ENCODE peak calls at places on chromosomes 13 and 19, in seven cellular contexts. Z is T-helper 17 cell; D is AG04450; F is head of caudate nucleus; S is myocyte; B is activated CD4-positive, alpha-beta T cell treated with anti-CD3 and anti-CD28 coated beads, Interleukin-2, amount 10 ng/mL, durations not matched to agents 7 days and 5 days; M is hepatocyte. X is an unnamed sample.
A peak's percentile ranks its signal among the peaks of the same experiment; 100 is the strongest.

GRCh38 chr19:50660083-50660366 is 10.8 kb downstream of the C19orf81 start:
- DNase-seq in Z (no peak), D (no peak), F (no peak), S (no peak), B (no peak), M (no peak), X (no peak)

GRCh38 chr13:113848431-113849260 is 15.2 kb downstream of the GAS6 start:
- DNase-seq in Z (no peak), D (no peak), F (peak; percentile 32), S (no peak), B (no peak), M (no peak), X (no peak)

GRCh38 chr19:39951686-39952085 is 17.3 kb upstream of the FCGBP start:
- DNase-seq in Z (no peak), D (no peak), F (no peak), S (peak; percentile 29), B (no peak), M (no peak), X (peak; percentile 59)

GRCh38 chr13:39306639-39307589 is 268.7 kb downstream of the NHLRC3 start:
- DNase-seq in Z (no peak), D (no peak), F (no peak), S (no peak), B (no peak), M (no peak), X (no peak)

GRCh38 chr13:100523994-100524393 is 64.6 kb downstream of the GGACT start:
- DNase-seq in Z (no peak), D (no peak), F (no peak), S (no peak), B (no peak), M (no peak), X (no peak)

GRCh38 chr19:45195764-45196163 is 17.2 kb downstream of the BLOC1S3 start:
- DNase-seq in Z (no peak), D (no peak), F (no peak), S (no peak), B (no peak), M (no peak), X (peak; percentile 24)

GRCh38 chr13:88817560-88817959 is 1146.4 kb downstream of the SLITRK5 start:
- DNase-seq in Z (no peak), D (no peak), F (no peak), S (no peak), B (no peak), M (no peak), X (no peak)

GRCh38 chr13:74575729-74576125 is 441.5 kb upstream of the KLF12 start:
- DNase-seq in Z (peak; percentile 19), D (no peak), F (peak; percentile 81), S (peak; percentile 82), B (peak; percentile 57), M (peak; percentile 69), X (peak; percentile 59)

GRCh38 chr13:77431449-77431848 is 104.1 kb upstream of the SCEL start:
- DNase-seq in Z (no peak), D (no peak), F (no peak), S (no peak), B (no peak), M (no peak), X (no peak)

GRCh38 chr19:38425810-38426466 is at the start of gene RASGRP4:
- DNase-seq in Z (peak; percentile 52), D (no peak), F (peak; percentile 47), S (no peak), B (peak; percentile 38), M (no peak), X (no peak)

GRCh38 chr13:78437781-78438180 is 165.6 kb downstream of the POU4F1 start:
- DNase-seq in Z (no peak), D (no peak), F (no peak), S (no peak), B (no peak), M (no peak), X (no peak)

GRCh38 chr19:10112895-10113591 is 1.6 kb downstream of the P2RY11 start:
- DNase-seq in Z (peak; percentile 51), D (no peak), F (peak; percentile 70), S (peak; percentile 20), B (peak; percentile 62), M (peak; percentile 68), X (no peak)

GRCh38 chr19:38209671-38210457 is 14.2 kb downstream of the DPF1 start:
- DNase-seq in Z (no peak), D (no peak), F (peak; percentile 93), S (peak; percentile 82), B (no peak), M (peak; percentile 84), X (peak; percentile 92)

GRCh38 chr13:76455960-76456359 is 430.2 kb downstream of the KCTD12 start:
- DNase-seq in Z (no peak), D (peak; percentile 34), F (no peak), S (peak; percentile 94), B (no peak), M (no peak), X (peak; percentile 91)

GRCh38 chr13:44068169-44068568 is 188.5 kb downstream of the LACC1 start:
- DNase-seq in Z (no peak), D (no peak), F (no peak), S (peak; percentile 37), B (no peak), M (no peak), X (peak; percentile 41)

GRCh38 chr13:112952759-112953541 is 16.1 kb upstream of the MCF2L start:
- DNase-seq in Z (no peak), D (no peak), F (no peak), S (no peak), B (no peak), M (no peak), X (no peak)

GRCh38 chr19:49153167-49153809 is 1.9 kb downstream of the HRC start:
- DNase-seq in Z (no peak), D (no peak), F (no peak), S (no peak), B (no peak), M (no peak), X (no peak)

GRCh38 chr13:36148436-36148835 is 17.3 kb upstream of the DCLK1 start:
- DNase-seq in Z (no peak), D (no peak), F (no peak), S (peak; percentile 69), B (no peak), M (no peak), X (peak; percentile 50)

GRCh38 chr19:8126008-8126407 is 23.4 kb downstream of the FBN3 start:
- DNase-seq in Z (no peak), D (no peak), F (no peak), S (no peak), B (no peak), M (no peak), X (no peak)

X was measured in LHCN-M2.